ENCODE peak calls at places on chromosomes 5 and 9, in seven cellular contexts. One of them, this sample, is unnamed.

GRCh38 chr9:107387401-107387800 is 102.2 kb downstream of the KLF4 start:
- DNase-seq in K562: no peak
- DNase-seq in tibial nerve: peak; percentile 35
- DNase-seq in stomach: peak; percentile 44
- DNase-seq in tibial artery: no peak
- DNase-seq in WERI-Rb-1: no peak
- DNase-seq in OCI-LY7: no peak
- DNase-seq in this sample: no peak

GRCh38 chr5:42951169-42951846 is 88.8 kb downstream of the ANXA2R start:
- DNase-seq in OCI-LY7: peak; percentile 25
- DNase-seq in tibial nerve: no peak
- DNase-seq in K562: no peak
- DNase-seq in WERI-Rb-1: no peak
- DNase-seq in tibial artery: peak; percentile 75
- DNase-seq in stomach: peak; percentile 32
- DNase-seq in this sample: peak; percentile 84

GRCh38 chr5:141694479-141694878 is 12.4 kb upstream of the ARAP3 start:
- DNase-seq in stomach: no peak
- DNase-seq in tibial artery: no peak
- DNase-seq in OCI-LY7: peak; percentile 22
- DNase-seq in WERI-Rb-1: no peak
- DNase-seq in tibial nerve: no peak
- DNase-seq in K562: no peak
- DNase-seq in this sample: no peak

GRCh38 chr9:127232833-127233549 is 31.6 kb upstream of the GARNL3 start:
- DNase-seq in OCI-LY7: no peak
- DNase-seq in stomach: no peak
- DNase-seq in K562: peak; percentile 49
- DNase-seq in WERI-Rb-1: no peak
- DNase-seq in tibial artery: no peak
- DNase-seq in tibial nerve: no peak
- DNase-seq in this sample: no peak

GRCh38 chr5:131148835-131149234 is 16.2 kb downstream of the HINT1 start:
- DNase-seq in tibial nerve: no peak
- DNase-seq in tibial artery: no peak
- DNase-seq in K562: no peak
- DNase-seq in WERI-Rb-1: no peak
- DNase-seq in stomach: no peak
- DNase-seq in OCI-LY7: no peak
- DNase-seq in this sample: no peak

GRCh38 chr5:41793156-41793770 is 77.0 kb downstream of the OXCT1 start:
- DNase-seq in K562: no peak
- DNase-seq in tibial nerve: no peak
- DNase-seq in WERI-Rb-1: no peak
- DNase-seq in tibial artery: no peak
- DNase-seq in OCI-LY7: no peak
- DNase-seq in stomach: no peak
- DNase-seq in this sample: no peak

GRCh38 chr9:127778280-127779135 is at the start of gene SH2D3C:
- DNase-seq in tibial artery: no peak
- DNase-seq in K562: peak; percentile 44
- DNase-seq in WERI-Rb-1: no peak
- DNase-seq in stomach: no peak
- DNase-seq in OCI-LY7: peak; percentile 77
- DNase-seq in tibial nerve: no peak
- DNase-seq in this sample: no peak

GRCh38 chr5:11110128-11110527 is 349.1 kb upstream of the DAP start:
- DNase-seq in WERI-Rb-1: no peak
- DNase-seq in tibial nerve: no peak
- DNase-seq in K562: no peak
- DNase-seq in stomach: no peak
- DNase-seq in tibial artery: no peak
- DNase-seq in OCI-LY7: no peak
- DNase-seq in this sample: no peak

GRCh38 chr5:37869221-37869620 is 29.4 kb upstream of the GDNF start:
- DNase-seq in K562: no peak
- DNase-seq in stomach: no peak
- DNase-seq in OCI-LY7: no peak
- DNase-seq in tibial nerve: no peak
- DNase-seq in tibial artery: no peak
- DNase-seq in WERI-Rb-1: no peak
- DNase-seq in this sample: no peak

GRCh38 chr5:83559141-83559785 is 87.7 kb downstream of the VCAN start:
- DNase-seq in K562: no peak
- DNase-seq in OCI-LY7: no peak
- DNase-seq in tibial artery: no peak
- DNase-seq in WERI-Rb-1: no peak
- DNase-seq in tibial nerve: no peak
- DNase-seq in stomach: no peak
- DNase-seq in this sample: no peak

GRCh38 chr5:105849701-105850100 is 1821.0 kb downstream of the EFNA5 start:
- DNase-seq in OCI-LY7: no peak
- DNase-seq in K562: no peak
- DNase-seq in WERI-Rb-1: no peak
- DNase-seq in tibial nerve: no peak
- DNase-seq in tibial artery: no peak
- DNase-seq in stomach: no peak
- DNase-seq in this sample: no peak

GRCh38 chr9:4082948-4083347 is 216.9 kb downstream of the GLIS3 start:
- DNase-seq in OCI-LY7: no peak
- DNase-seq in K562: no peak
- DNase-seq in stomach: no peak
- DNase-seq in WERI-Rb-1: no peak
- DNase-seq in tibial artery: no peak
- DNase-seq in tibial nerve: no peak
- DNase-seq in this sample: no peak

GRCh38 chr9:102941868-102942267 is 53.3 kb upstream of the CYLC2 start:
- DNase-seq in K562: no peak
- DNase-seq in tibial nerve: no peak
- DNase-seq in tibial artery: no peak
- DNase-seq in OCI-LY7: no peak
- DNase-seq in WERI-Rb-1: no peak
- DNase-seq in stomach: no peak
- DNase-seq in this sample: no peak

GRCh38 chr5:96214442-96215197 is 218.4 kb downstream of the PCSK1 start:
- DNase-seq in K562: no peak
- DNase-seq in stomach: no peak
- DNase-seq in OCI-LY7: no peak
- DNase-seq in WERI-Rb-1: no peak
- DNase-seq in tibial nerve: no peak
- DNase-seq in tibial artery: no peak
- DNase-seq in this sample: no peak

GRCh38 chr5:175796536-175797499 is 74.6 kb upstream of the CPLX2 start:
- DNase-seq in stomach: peak; percentile 80
- DNase-seq in WERI-Rb-1: peak; percentile 67
- DNase-seq in tibial nerve: peak; percentile 30
- DNase-seq in tibial artery: peak; percentile 78
- DNase-seq in K562: peak; percentile 82
- DNase-seq in OCI-LY7: no peak
- DNase-seq in this sample: peak; percentile 93
- H3K4me3 ChIP-seq in stomach: peak overlapping the region; percentile 24
- H3K4me3 ChIP-seq in WERI-Rb-1: peak overlapping the region; percentile 74
- H3K4me3 ChIP-seq in tibial nerve: no peak overlapping the region
- H3K4me3 ChIP-seq in tibial artery: no peak overlapping the region
- H3K4me3 ChIP-seq in K562: no peak overlapping the region
- H3K4me3 ChIP-seq in OCI-LY7: no peak overlapping the region
- H3K4me3 ChIP-seq in this sample: no peak overlapping the region

GRCh38 chr5:58496488-58496887 is 5.3 kb downstream of the GAPT start:
- DNase-seq in K562: no peak
- DNase-seq in WERI-Rb-1: no peak
- DNase-seq in stomach: no peak
- DNase-seq in tibial nerve: no peak
- DNase-seq in OCI-LY7: no peak
- DNase-seq in tibial artery: no peak
- DNase-seq in this sample: no peak
- TF ChIP-seq CTCF in K562: peak; percentile 29
- TF ChIP-seq CTCF in WERI-Rb-1: peak; percentile 45
- TF ChIP-seq CTCF in stomach: no peak
- TF ChIP-seq CTCF in tibial nerve: no peak
- TF ChIP-seq CTCF in OCI-LY7: peak; percentile 58
- TF ChIP-seq CTCF in tibial artery: no peak
- TF ChIP-seq CTCF in this sample: no peak

DNA sequence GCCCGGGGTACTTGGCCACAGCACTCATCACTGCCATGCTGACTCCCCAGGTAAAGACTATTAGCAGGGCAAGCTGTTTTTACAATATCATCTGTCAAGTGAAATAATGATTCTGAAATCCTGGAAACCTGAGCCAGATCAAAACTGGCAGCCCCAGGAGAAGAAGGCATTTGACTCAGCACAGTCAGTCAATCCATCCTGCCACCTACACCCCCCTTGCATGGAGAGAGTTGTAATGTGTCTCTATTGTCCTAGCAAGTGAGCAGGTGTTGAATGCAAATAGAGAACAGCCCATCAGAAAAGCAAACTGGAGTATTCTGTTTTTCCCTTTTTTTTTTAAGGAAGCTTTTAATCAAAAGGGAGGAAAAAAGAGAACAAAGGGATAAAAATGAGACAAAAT is 291.2 kb downstream of the BRINP1 start:
- DNase-seq in stomach: no peak
- DNase-seq in tibial nerve: no peak
- DNase-seq in tibial artery: no peak
- DNase-seq in OCI-LY7: no peak
- DNase-seq in WERI-Rb-1: no peak
- DNase-seq in K562: no peak
- DNase-seq in this sample: no peak
- H3K9me3 ChIP-seq in stomach: no peaks in the 10 kb centered on the region
- H3K9me3 ChIP-seq in tibial nerve: no peaks in the 10 kb centered on the region
- H3K9me3 ChIP-seq in tibial artery: no peaks in the 10 kb centered on the region
- H3K9me3 ChIP-seq in OCI-LY7: no peaks in the 10 kb centered on the region
- H3K9me3 ChIP-seq in WERI-Rb-1: no peaks in the 10 kb centered on the region
- H3K9me3 ChIP-seq in K562: no peaks in the 10 kb centered on the region
- H3K9me3 ChIP-seq in this sample: no peaks in the 10 kb centered on the region

DNA sequence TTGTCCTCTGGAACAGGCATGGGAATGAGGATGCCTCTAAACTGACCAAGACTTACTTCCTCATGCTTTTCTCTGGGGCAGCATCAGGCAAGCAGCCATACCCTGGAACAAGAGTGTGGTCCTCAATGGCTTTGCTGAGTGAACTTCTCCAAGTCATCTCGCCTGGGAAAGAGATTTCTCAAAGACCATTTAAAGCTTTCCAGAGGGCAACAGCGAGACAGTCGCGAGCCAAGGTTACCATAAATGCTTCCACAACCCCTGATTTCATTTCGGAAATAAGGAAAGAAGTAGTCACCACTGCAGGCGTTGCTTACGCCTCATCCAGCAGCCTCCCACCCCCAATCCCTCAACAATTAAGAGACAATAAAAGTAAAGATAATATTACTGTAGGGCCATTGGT is 1.2 kb upstream of the SNCAIP start:
- DNase-seq in tibial nerve: no peak
- DNase-seq in K562: no peak
- DNase-seq in OCI-LY7: no peak
- DNase-seq in tibial artery: no peak
- DNase-seq in stomach: no peak
- DNase-seq in WERI-Rb-1: no peak
- DNase-seq in this sample: no peak
- H3K4me3 ChIP-seq in tibial nerve: no peak overlapping the region
- H3K4me3 ChIP-seq in K562: no peak overlapping the region
- H3K4me3 ChIP-seq in OCI-LY7: no peak overlapping the region
- H3K4me3 ChIP-seq in tibial artery: peak overlapping the region; percentile 82
- H3K4me3 ChIP-seq in stomach: no peak overlapping the region
- H3K4me3 ChIP-seq in WERI-Rb-1: no peak overlapping the region
- H3K4me3 ChIP-seq in this sample: no peak overlapping the region

GRCh38 chr9:14769235-14769580 is 46.7 kb upstream of the CER1 start:
- DNase-seq in OCI-LY7: peak; percentile 61
- DNase-seq in tibial artery: no peak
- DNase-seq in stomach: no peak
- DNase-seq in K562: no peak
- DNase-seq in tibial nerve: no peak
- DNase-seq in WERI-Rb-1: peak; percentile 52
- DNase-seq in this sample: no peak
- TF ChIP-seq CTCF in OCI-LY7: peak; percentile 71
- TF ChIP-seq CTCF in tibial artery: no peak
- TF ChIP-seq CTCF in stomach: no peak
- TF ChIP-seq CTCF in K562: no peak
- TF ChIP-seq CTCF in tibial nerve: no peak
- TF ChIP-seq CTCF in WERI-Rb-1: peak; percentile 61
- TF ChIP-seq CTCF in this sample: no peak

DNA sequence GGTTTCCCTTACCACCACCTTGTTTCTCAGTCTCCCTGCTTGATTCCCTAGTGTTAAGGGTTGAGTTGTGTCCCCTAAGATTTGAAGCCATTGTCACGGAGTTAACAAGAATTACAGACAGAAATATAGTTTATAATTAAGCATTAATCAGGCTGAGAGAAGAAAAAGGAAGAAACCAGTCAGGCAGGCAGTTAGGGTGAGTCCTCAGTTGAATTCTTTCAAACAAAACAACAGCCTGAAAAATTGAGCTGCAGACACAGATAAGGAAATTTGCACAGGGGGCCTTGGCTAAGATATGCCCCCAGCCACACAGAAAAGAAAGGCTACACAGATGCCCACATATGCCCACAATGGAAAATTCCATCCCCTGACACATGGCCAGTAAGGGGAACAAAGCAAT is 111.7 kb upstream of the RAI14 start:
- DNase-seq in tibial nerve: no peak
- DNase-seq in tibial artery: no peak
- DNase-seq in K562: no peak
- DNase-seq in stomach: no peak
- DNase-seq in WERI-Rb-1: no peak
- DNase-seq in OCI-LY7: no peak
- DNase-seq in this sample: no peak
- H3K9me3 ChIP-seq in tibial nerve: peaks cover 17% of the 10 kb centered on the region
- H3K9me3 ChIP-seq in tibial artery: peaks cover 10% of the 10 kb centered on the region
- H3K9me3 ChIP-seq in K562: peaks cover 19% of the 10 kb centered on the region
- H3K9me3 ChIP-seq in stomach: peaks cover 21% of the 10 kb centered on the region
- H3K9me3 ChIP-seq in WERI-Rb-1: peaks cover 16% of the 10 kb centered on the region
- H3K9me3 ChIP-seq in OCI-LY7: peaks cover 7% of the 10 kb centered on the region
- H3K9me3 ChIP-seq in this sample: peaks cover 2% of the 10 kb centered on the region

GRCh38 chr9:75185585-75186170 is 97.4 kb downstream of the OSTF1 start:
- DNase-seq in tibial artery: no peak
- DNase-seq in OCI-LY7: peak; percentile 56
- DNase-seq in K562: peak; percentile 18
- DNase-seq in stomach: peak; percentile 51
- DNase-seq in WERI-Rb-1: peak; percentile 69
- DNase-seq in tibial nerve: no peak
- DNase-seq in this sample: no peak

GRCh38 chr9:75188756-75189155 is 100.4 kb downstream of the OSTF1 start:
- DNase-seq in OCI-LY7: no peak
- DNase-seq in WERI-Rb-1: no peak
- DNase-seq in stomach: no peak
- DNase-seq in tibial artery: no peak
- DNase-seq in K562: no peak
- DNase-seq in tibial nerve: no peak
- DNase-seq in this sample: no peak

GRCh38 chr9:75186767-75187380 is 98.6 kb downstream of the OSTF1 start:
- DNase-seq in stomach: no peak
- DNase-seq in K562: no peak
- DNase-seq in tibial nerve: no peak
- DNase-seq in tibial artery: no peak
- DNase-seq in OCI-LY7: peak; percentile 27
- DNase-seq in WERI-Rb-1: no peak
- DNase-seq in this sample: no peak

DNA sequence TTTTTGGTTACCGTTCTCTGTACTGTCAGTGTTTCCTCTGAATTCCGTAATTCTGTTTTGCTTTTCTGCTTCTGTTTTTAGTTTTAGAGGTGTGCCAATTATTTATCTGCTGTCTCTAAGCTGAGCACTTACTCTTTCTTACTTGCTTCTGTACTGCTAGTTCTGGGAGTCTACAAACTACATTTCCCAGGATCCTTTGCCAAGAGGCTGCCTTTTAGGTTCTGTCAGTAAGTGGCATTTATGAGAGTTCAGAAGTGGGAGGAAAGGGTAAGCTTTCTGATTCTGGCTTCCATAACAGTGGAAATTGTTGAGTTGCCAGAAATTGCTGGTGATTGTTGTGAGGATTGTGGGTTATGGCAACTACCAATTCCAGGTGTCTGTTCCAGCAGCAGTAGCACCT is 102.4 kb downstream of the OSTF1 start:
- DNase-seq in WERI-Rb-1: no peak
- DNase-seq in tibial artery: no peak
- DNase-seq in K562: no peak
- DNase-seq in stomach: no peak
- DNase-seq in OCI-LY7: no peak
- DNase-seq in tibial nerve: no peak
- DNase-seq in this sample: no peak
- H3K4me3 ChIP-seq in WERI-Rb-1: no peak overlapping the region
- H3K4me3 ChIP-seq in tibial artery: no peak overlapping the region
- H3K4me3 ChIP-seq in K562: no peak overlapping the region
- H3K4me3 ChIP-seq in stomach: no peak overlapping the region
- H3K4me3 ChIP-seq in OCI-LY7: no peak overlapping the region
- H3K4me3 ChIP-seq in tibial nerve: no peak overlapping the region
- H3K4me3 ChIP-seq in this sample: no peak overlapping the region

This sample was measured in kidney.